ENCODE peak calls at places on chromosome 4, in six cellular contexts. P, C, M, N, Z and L are unnamed samples.

GRCh38 chr4:123308667-123309066 is 87.9 kb upstream of the SPRY1 start:
- DNase-seq in P (no peak), C (no peak), M (no peak), N (no peak), Z (no peak), L (no peak)

GRCh38 chr4:140906984-140907962 is 151.1 kb upstream of the TBC1D9 start:
- DNase-seq in P (no peak), C (no peak), M (no peak), N (peak), Z (no peak), L (no peak)

GRCh38 chr4:5812506-5813229 is 80.2 kb downstream of the CRMP1 start:
- DNase-seq in P (peak), C (peak), M (peak), N (peak), Z (peak), L (peak)

GRCh38 chr4:79472693-79473552 is 64.9 kb upstream of the GK2 start:
- DNase-seq in P (no peak), C (no peak), M (no peak), N (no peak), Z (no peak), L (no peak)

GRCh38 chr4:79341893-79342653 is 16.2 kb upstream of the NAA11 start:
- DNase-seq in P (no peak), C (no peak), M (no peak), N (no peak), Z (no peak), L (no peak)

GRCh38 chr4:45662996-45663395 is 460.9 kb downstream of the GABRG1 start:
- DNase-seq in P (no peak), C (peak), M (peak), N (peak), Z (no peak), L (no peak)

GRCh38 chr4:105145913-105146285 is 777 bp upstream of the TET2 start:
- DNase-seq in P (no peak), C (peak), M (no peak), N (no peak), Z (no peak), L (no peak)

GRCh38 chr4:73103799-73104503 is 34.4 kb upstream of the COX18 start:
- DNase-seq in P (no peak), C (peak), M (peak), N (no peak), Z (no peak), L (no peak)

DNA sequence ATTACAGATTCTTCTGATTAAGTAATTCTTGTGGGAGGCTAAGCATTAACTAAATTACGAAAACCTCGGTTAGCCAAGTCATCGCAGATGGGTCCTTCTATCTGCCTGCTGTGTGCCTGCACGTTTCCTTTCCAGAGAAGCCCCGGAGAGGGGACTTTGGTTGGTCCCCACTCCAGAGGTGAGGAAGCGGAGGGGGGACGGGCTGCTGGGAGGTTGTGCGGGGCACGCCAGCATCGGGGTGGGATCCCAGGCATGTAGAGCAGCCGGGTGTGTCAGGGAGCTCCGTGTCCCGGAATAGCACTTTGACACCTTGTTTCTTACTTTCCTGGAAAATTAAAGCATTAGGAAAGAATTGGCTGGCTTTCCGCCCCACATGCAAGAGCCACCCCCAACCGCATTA is 26.6 kb downstream of the PIGG start:
- DNase-seq in P (no peak), C (no peak), M (no peak), N (no peak), Z (no peak), L (no peak)
- TF ChIP-seq EZH2phosphoT487 in P (no peak), C (no peak), M (no peak), N (no peak), Z (no peak), L (no peak)

GRCh38 chr4:76716020-76716419 is 181.9 kb downstream of the SOWAHB start:
- DNase-seq in P (no peak), C (no peak), M (no peak), N (no peak), Z (no peak), L (no peak)
- TF ChIP-seq EZH2phosphoT487 in P (no peak), C (no peak), M (no peak), N (no peak), Z (no peak), L (no peak)

DNA sequence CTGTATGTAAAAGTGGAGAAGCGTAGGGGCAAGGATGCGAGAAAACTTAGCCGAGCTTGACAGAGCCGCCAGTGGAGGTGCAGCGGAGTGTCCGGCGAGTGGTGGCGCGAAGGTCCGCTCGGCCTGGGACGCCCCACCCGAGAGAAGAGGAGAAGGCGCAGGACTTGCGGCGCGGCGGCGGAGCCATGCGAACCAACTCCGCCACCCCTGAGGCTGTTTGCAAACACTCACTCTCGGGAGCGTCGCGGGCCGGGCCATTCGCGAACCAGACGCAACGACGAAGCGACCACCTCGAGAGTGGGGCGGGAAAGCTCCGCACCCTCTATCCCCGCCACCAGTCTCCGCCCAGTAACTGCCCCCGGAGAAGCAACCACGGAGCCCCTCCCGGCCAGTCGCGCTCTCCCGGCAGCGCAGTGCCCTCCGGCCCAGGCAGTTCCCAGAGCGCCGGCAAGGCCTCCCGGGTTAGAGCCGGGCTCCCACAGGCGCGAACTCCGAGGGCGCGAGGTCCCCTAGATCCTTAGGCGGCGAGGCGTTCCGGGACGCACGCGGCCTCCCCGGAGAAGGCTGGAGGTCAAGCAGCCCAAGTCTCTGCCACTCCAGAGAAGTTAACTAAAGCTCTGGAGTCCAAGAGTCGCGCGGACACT is 2.2 kb upstream of the MAB21L2 start:
- DNase-seq in P (no peak), C (peak), M (no peak), N (peak), Z (no peak), L (no peak)
- TF ChIP-seq EZH2phosphoT487 in P (no peak), C (no peak), M (no peak), N (no peak), Z (no peak), L (no peak)

DNA sequence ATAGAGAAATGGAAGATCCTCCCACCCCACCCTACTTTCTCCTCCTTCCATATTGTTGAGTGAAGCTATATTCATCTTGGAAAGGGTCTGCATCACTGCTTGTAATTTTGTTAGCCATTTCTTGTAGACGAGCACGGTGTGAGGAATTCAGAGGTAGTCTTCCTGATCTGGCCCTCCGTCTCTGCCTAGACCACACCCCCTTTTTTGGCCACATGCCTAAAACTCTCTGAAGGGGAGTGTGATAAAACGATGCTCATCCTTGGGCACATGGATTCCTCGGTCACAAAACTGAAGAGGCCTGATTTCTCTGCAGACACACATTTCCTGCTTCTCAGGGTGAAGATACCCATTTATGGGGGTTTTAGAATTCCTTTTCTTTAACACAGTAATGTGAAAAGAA is 182.8 kb downstream of the LARP7 start:
- DNase-seq in P (no peak), C (no peak), M (no peak), N (no peak), Z (no peak), L (no peak)
- TF ChIP-seq EZH2phosphoT487 in P (no peak), C (no peak), M (no peak), N (no peak), Z (no peak), L (no peak)